ENCODE peak calls at places on chromosomes 7 and 10, in four cellular contexts. Y, S, C and W are unnamed samples.

GRCh38 chr7:106523482-106523881 is 137.5 kb downstream of the CCDC71L start:
- DNase-seq in C (no peak), Y (no peak), S (no peak), W (no peak)

GRCh38 chr10:68096913-68097509 is 12.3 kb upstream of the MYPN start:
- DNase-seq in Y (peak; percentile 95), S (no peak), C (no peak), W (no peak)

GRCh38 chr7:16668049-16668858 is 22.3 kb downstream of the BZW2 start:
- DNase-seq in C (peak; percentile 10), Y (peak; percentile 100), S (no peak), W (no peak)

GRCh38 chr7:33893377-33893776 is 12.0 kb upstream of the BMPER start:
- DNase-seq in C (no peak), S (no peak), Y (no peak), W (no peak)

GRCh38 chr10:78772083-78772482 is 296.7 kb upstream of the ZMIZ1 start:
- DNase-seq in S (no peak), C (no peak), Y (no peak), W (no peak)

GRCh38 chr10:79184141-79184625 is 115.4 kb downstream of the ZMIZ1 start:
- DNase-seq in S (no peak), Y (peak; percentile 96), C (peak; percentile 77), W (no peak)

GRCh38 chr7:31077484-31078362 is 25.6 kb downstream of the ADCYAP1R1 start:
- DNase-seq in C (no peak), S (no peak), Y (no peak), W (no peak)

GRCh38 chr7:18305866-18306265 is 189.7 kb upstream of the HDAC9 start:
- DNase-seq in Y (no peak), C (no peak), S (no peak), W (no peak)

GRCh38 chr7:35253182-35253679 is 669 bp downstream of the TBX20 start:
- DNase-seq in Y (no peak), S (no peak), C (no peak), W (no peak)
- TF ChIP-seq EZH2 in Y (no peak), S (no peak), C (no peak), W (no peak)

GRCh38 chr7:149013876-149014275 is 14.4 kb downstream of the PDIA4 start:
- DNase-seq in S (no peak), Y (no peak), C (no peak), W (no peak)
- TF ChIP-seq EZH2 in S (no peak), Y (no peak), C (no peak), W (no peak)

GRCh38 chr10:27240891-27241639 is 468 bp upstream of the ACBD5 start:
- DNase-seq in C (no peak), S (no peak), Y (no peak), W (peak; percentile 37)
- TF ChIP-seq EZH2 in C (no peak), S (no peak), Y (no peak), W (no peak)

DNA sequence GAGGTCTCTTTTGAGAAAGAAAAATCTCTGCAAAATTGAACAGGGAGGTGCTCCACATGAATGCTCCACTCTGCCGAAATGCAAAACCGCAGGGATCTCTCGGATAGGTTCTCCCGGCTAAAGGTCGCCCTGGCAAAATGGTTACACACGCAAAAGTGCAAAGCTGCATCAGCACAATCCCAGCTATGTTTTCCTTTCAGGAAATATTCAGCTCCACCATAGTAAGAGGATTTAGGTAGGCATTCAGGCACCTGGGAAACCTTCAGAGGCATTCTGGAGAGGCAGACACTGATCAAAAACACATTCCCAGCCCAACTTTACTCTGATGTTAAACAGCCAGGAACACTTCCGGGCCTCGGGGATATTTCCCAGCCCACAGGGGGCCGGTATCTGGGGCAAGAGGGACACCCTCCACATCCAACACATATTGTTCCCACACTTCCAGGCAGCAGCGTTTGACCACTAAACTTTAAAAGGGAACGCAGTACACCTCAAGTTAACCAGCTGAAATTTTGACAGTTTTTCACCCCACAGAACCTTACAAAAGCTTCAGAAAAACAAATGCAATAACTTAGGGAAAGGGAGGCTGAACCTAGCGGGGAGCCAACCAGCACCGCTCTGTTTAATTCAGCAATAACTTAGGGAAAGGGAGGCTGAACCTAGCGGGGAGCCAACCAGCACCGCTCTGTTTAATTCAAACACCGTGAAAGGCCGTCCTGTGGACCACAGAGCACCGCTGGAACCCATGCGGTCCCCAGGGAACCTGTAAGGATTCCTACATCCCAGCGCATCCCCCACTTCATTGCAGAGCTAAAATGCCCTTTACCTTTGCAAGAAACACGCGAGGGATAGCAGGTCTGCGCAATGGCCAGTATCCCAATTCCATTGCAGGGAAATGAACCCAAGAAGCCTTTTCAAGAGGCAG is 45.9 kb downstream of the TNS3 start:
- DNase-seq in S (no peak), Y (no peak), C (peak; percentile 52), W (no peak)
- TF ChIP-seq EZH2 in S (no peak), Y (no peak), C (no peak), W (no peak)

GRCh38 chr10:127384532-127384931 is 164.6 kb upstream of the NPS start:
- DNase-seq in C (no peak), Y (no peak), S (no peak), W (no peak)
- TF ChIP-seq EZH2 in C (no peak), Y (no peak), S (no peak), W (no peak)

GRCh38 chr7:25739096-25739495 is 412.9 kb upstream of the NFE2L3 start:
- DNase-seq in Y (no peak), S (no peak), C (no peak), W (no peak)

GRCh38 chr7:25742287-25742686 is 409.7 kb upstream of the NFE2L3 start:
- DNase-seq in Y (no peak), C (no peak), S (no peak), W (no peak)
- TF ChIP-seq EZH2 in Y (no peak), C (no peak), S (no peak), W (no peak)

GRCh38 chr7:66188645-66189044 is 16.5 kb upstream of the TPST1 start:
- DNase-seq in C (no peak), S (no peak), Y (no peak), W (no peak)
- TF ChIP-seq EZH2 in C (no peak), S (no peak), Y (no peak), W (no peak)

DNA sequence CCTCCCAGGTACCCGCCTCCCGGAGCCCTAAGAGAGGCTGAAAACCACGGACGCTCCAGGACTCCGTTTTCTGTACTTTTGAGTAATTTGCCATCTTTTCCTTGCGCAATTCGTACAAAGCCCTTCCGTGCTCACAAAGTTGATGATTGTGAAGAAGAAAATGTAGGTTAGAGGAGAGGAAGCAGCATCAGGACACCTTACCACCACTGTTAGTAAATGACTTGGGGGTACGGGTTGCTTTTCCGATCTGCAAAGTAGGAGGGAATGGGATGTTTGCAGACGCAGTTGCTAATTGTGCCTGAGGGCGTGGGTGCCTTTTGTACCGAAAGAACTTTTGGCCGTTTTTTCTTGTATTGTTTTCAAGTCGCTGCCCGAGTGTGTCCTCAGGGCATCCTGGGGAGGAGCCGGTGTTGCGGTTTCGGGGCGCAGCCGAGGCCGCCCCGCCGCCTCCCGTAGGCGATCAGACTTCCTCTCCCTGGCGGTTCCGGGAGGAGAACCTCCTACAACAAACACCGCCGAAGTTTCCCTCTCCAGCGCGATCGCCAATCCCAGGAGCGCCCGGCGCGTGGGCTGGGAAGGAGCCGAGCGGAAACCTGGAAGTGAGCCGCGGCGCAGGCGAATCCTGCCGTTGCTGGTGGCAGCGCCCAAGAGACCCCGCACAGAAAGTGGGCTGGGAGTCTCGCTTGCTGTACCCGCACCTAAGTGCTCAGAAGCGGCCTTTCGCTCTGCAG is 985 bp downstream of the PRR15 start:
- DNase-seq in S (no peak), C (peak; percentile 50), Y (peak; percentile 98), W (peak; percentile 89)
- TF ChIP-seq EZH2 in S (no peak), C (no peak), Y (no peak), W (no peak)

GRCh38 chr10:27741173-27742091 is 4.2 kb downstream of the MKX start:
- DNase-seq in C (no peak), S (no peak), Y (no peak), W (no peak)

GRCh38 chr10:27742195-27742925 is 3.3 kb downstream of the MKX start:
- DNase-seq in S (no peak), C (peak; percentile 41), Y (no peak), W (peak; percentile 91)

GRCh38 chr10:27743736-27744477 is 1.7 kb downstream of the MKX start:
- DNase-seq in S (no peak), Y (no peak), C (no peak), W (no peak)

GRCh38 chr10:27744478-27745379 is 890 bp downstream of the MKX start:
- DNase-seq in Y (no peak), S (no peak), C (no peak), W (peak; percentile 47)

DNA sequence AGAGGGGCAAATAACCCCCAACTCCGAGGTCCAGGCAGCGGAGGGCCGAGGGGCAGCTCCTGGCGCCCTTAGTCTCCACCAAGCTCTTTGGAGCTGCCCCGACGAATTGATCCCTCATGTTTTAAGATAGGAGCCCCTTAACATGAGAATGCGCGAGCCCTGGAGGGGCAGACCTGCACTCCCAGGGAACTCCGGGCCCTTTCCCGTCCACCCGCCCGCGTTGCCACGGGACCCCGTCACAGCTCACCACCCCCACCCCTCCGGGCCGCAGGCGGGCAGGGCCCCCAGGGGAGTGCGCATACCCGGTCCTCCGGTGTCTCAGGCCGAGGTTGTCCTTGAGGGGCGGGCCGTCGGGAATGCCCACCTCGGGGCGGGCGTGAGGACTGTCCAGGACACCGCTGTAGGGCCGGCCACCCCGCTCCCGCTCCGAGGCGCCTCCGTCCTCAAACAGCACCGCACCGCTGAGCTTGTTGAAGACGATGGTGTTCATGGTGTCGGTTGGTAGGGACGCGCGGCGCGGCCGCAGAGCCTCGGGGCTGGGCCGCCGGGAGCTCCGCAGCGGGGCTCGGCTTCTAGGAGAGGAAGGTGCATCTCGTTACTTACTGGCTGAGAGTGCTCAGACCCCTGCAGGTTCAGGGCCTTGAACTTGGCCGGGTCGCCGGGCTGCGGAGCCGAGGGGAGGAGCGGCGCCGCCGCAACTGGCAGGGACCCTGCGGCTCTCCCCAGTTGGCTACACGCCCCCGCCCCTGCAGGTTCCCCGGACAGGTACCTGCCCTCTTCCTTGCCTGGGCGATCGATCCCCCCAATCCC is 2.5 kb downstream of the MKX start:
- DNase-seq in Y (no peak), S (no peak), C (no peak), W (peak; percentile 20)
- TF ChIP-seq EZH2 in Y (no peak), S (no peak), C (no peak), W (no peak)